ENCODE peak calls at places on chromosomes 6 and 20, in eight cellular contexts. K is thyroid gland; N is A673; E is pancreas; U is GM12865; O is CD8-positive, alpha-beta T cell; R is choroid plexus epithelial cell; C is fibroblast of the aortic adventitia. F is an unnamed sample.

GRCh38 chr6:37171141-37171969 is 1.4 kb downstream of the PIM1 start:
- DNase-seq in K (peak), O (peak), U (peak), N (peak), C (peak), R (peak), E (peak), F (peak)

GRCh38 chr6:39794231-39794630 is 2.1 kb downstream of the DAAM2 start:
- DNase-seq in U (no peak), R (no peak), N (peak), O (no peak), K (no peak), C (no peak), E (no peak), F (no peak)

GRCh38 chr6:246349-246748 is 45.9 kb upstream of the DUSP22 start:
- DNase-seq in C (no peak), R (peak), E (no peak), O (no peak), N (no peak), K (no peak), U (no peak), F (no peak)

GRCh38 chr6:24009319-24009718 is 116.7 kb upstream of the NRSN1 start:
- DNase-seq in K (no peak), R (no peak), E (no peak), O (no peak), N (no peak), U (no peak), C (no peak), F (peak)

GRCh38 chr6:53987527-53987888 is 123.7 kb upstream of the MLIP start:
- DNase-seq in O (no peak), K (no peak), R (no peak), U (no peak), E (no peak), N (no peak), C (no peak), F (no peak)

GRCh38 chr6:101110814-101111213 is 229.7 kb upstream of the ASCC3 start:
- DNase-seq in N (peak), R (peak), C (peak), E (no peak), U (no peak), K (no peak), O (no peak), F (no peak)

GRCh38 chr20:1003920-1004697 is 2.0 kb upstream of the RSPO4 start:
- DNase-seq in K (no peak), U (no peak), E (no peak), O (no peak), R (no peak), C (no peak), N (no peak), F (no peak)

GRCh38 chr6:112951829-112952228 is 604.7 kb downstream of the RFPL4B start:
- DNase-seq in U (no peak), R (peak), O (no peak), E (no peak), C (no peak), K (no peak), N (no peak), F (no peak)

GRCh38 chr6:140027239-140027638 is 652.8 kb upstream of the CITED2 start:
- DNase-seq in N (no peak), E (no peak), R (no peak), O (no peak), U (no peak), K (no peak), C (no peak), F (no peak)

GRCh38 chr20:59084041-59084841 is 41.7 kb upstream of the PRELID3B start:
- DNase-seq in N (no peak), R (no peak), U (no peak), O (no peak), E (peak), C (peak), K (peak), F (no peak)

GRCh38 chr20:34024733-34025351 is 31.1 kb downstream of the RALY start:
- DNase-seq in E (no peak), O (no peak), R (no peak), U (no peak), C (no peak), K (peak), N (peak), F (no peak)

GRCh38 chr20:34023937-34024732 is 30.4 kb downstream of the RALY start:
- DNase-seq in E (no peak), U (no peak), O (no peak), K (no peak), R (no peak), C (no peak), N (no peak), F (no peak)

GRCh38 chr20:34022843-34023234 is 29.1 kb downstream of the RALY start:
- DNase-seq in O (no peak), K (peak), N (no peak), R (no peak), C (no peak), E (no peak), U (no peak), F (no peak)

GRCh38 chr20:34018166-34018565 is 24.5 kb downstream of the RALY start:
- DNase-seq in N (no peak), C (no peak), U (no peak), K (peak), R (no peak), O (no peak), E (no peak), F (no peak)

GRCh38 chr20:34022154-34022842 is 28.6 kb downstream of the RALY start:
- DNase-seq in R (peak), C (no peak), E (no peak), K (peak), O (no peak), N (peak), U (peak), F (peak)
- TF ChIP-seq CTCF in R (peak), C (peak), E (no peak), K (peak), O (peak), N (peak), U (peak), F (peak)

GRCh38 chr6:149717588-149718458 is at the start of gene LATS1:
- DNase-seq in O (peak), C (peak), U (peak), E (peak), K (peak), N (peak), R (peak), F (peak)
- TF ChIP-seq CTCF in O (no peak), C (no peak), U (no peak), E (no peak), K (peak), N (no peak), R (no peak), F (no peak)

DNA sequence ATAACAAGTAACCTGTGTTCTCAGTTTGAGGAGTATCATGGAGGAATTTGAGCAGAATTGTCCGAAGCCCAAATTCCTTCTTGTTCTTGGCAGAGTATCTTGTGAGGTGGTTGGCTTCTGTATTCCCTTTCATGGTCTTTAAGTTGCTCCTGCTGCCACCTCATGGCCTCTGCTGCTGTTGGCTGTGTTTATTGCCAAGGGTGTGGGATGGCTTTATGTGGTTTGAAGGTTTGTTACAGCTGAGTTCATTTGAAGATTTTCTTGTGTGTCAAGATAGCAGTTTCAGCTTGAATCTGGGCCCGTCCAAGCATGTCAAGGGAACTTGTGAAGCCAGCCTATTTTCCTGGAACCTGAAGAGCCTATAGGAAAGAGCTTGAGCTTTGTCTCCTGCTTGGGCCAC is 20.2 kb upstream of the TTK start:
- DNase-seq in U (peak), E (no peak), N (peak), O (no peak), K (peak), R (peak), C (peak), F (peak)
- TF ChIP-seq CTCF in U (no peak), E (no peak), N (peak), O (no peak), K (no peak), R (no peak), C (no peak), F (peak)

GRCh38 chr6:166008441-166009369 is 158.9 kb downstream of the TBXT start:
- DNase-seq in R (peak), C (peak), E (no peak), K (no peak), N (peak), U (no peak), O (no peak), F (peak)
- TF ChIP-seq CTCF in R (peak), C (peak), E (no peak), K (peak), N (peak), U (no peak), O (no peak), F (no peak)